ENCODE peak calls at places on chromosomes 11 and 22, in seven cellular contexts. A, C, Y, Z, S, M and X are unnamed samples. For H3K4me1, the result is how much of the 10 kb centered on the place peaks cover.

GRCh38 chr11:20093775-20094174 is 66.5 kb downstream of the DBX1 start:
- DNase-seq in A (no peak), C (no peak), Y (no peak), Z (no peak), S (peak), M (no peak), X (no peak)

GRCh38 chr11:59862252-59862651 is 4.0 kb downstream of the TCN1 start:
- DNase-seq in A (no peak), C (no peak), Y (no peak), Z (no peak), S (no peak), M (no peak), X (no peak)

GRCh38 chr11:17479284-17480214 is 2.9 kb upstream of the ABCC8 start:
- DNase-seq in A (no peak), C (no peak), Y (no peak), Z (peak), S (peak), M (peak), X (no peak)

GRCh38 chr11:119540370-119541125 is 117.6 kb upstream of the THY1 start:
- DNase-seq in A (no peak), C (no peak), Y (no peak), Z (no peak), S (no peak), M (no peak), X (no peak)

GRCh38 chr11:65954771-65955170 is 6.8 kb upstream of the SART1 start:
- DNase-seq in A (no peak), C (no peak), Y (no peak), Z (no peak), S (no peak), M (no peak), X (no peak)

GRCh38 chr11:114161486-114162250 is 102.2 kb downstream of the ZBTB16 start:
- DNase-seq in A (no peak), C (no peak), Y (no peak), Z (no peak), S (no peak), M (no peak), X (no peak)

GRCh38 chr11:86594746-86595145 is 77.7 kb downstream of the ME3 start:
- DNase-seq in A (no peak), C (no peak), Y (no peak), Z (no peak), S (peak), M (no peak), X (no peak)

GRCh38 chr22:45632791-45633515 is 38.7 kb upstream of the ATXN10 start:
- DNase-seq in A (no peak), C (no peak), Y (no peak), Z (peak), S (peak), M (no peak), X (no peak)

GRCh38 chr11:110069158-110069737 is 23.9 kb upstream of the ZC3H12C start:
- DNase-seq in A (no peak), C (no peak), Y (no peak), Z (peak), S (peak), M (peak), X (no peak)

GRCh38 chr11:19827399-19828135 is 114.9 kb downstream of the NAV2 start:
- DNase-seq in A (no peak), C (peak), Y (no peak), Z (no peak), S (no peak), M (no peak), X (no peak)

GRCh38 chr11:108666373-108666772 is 1.5 kb downstream of the DDX10 start:
- DNase-seq in A (no peak), C (no peak), Y (no peak), Z (no peak), S (no peak), M (no peak), X (no peak)

GRCh38 chr11:81005595-81005994 is 1564.8 kb upstream of the TENM4 start:
- DNase-seq in A (no peak), C (peak), Y (no peak), Z (no peak), S (peak), M (no peak), X (no peak)

GRCh38 chr22:41650821-41651220 is 29.7 kb downstream of the XRCC6 start:
- DNase-seq in A (no peak), C (no peak), Y (no peak), Z (no peak), S (no peak), M (no peak), X (no peak)

GRCh38 chr11:109972181-109972715 is 120.9 kb upstream of the ZC3H12C start:
- DNase-seq in A (no peak), C (no peak), Y (no peak), Z (peak), S (no peak), M (peak), X (no peak)

GRCh38 chr11:118938491-118939411 is 13.0 kb upstream of the BCL9L start:
- DNase-seq in A (no peak), C (no peak), Y (no peak), Z (no peak), S (peak), M (no peak), X (peak)

GRCh38 chr11:121448431-121448941 is 3.6 kb upstream of the SORL1 start:
- DNase-seq in A (no peak), C (no peak), Y (no peak), Z (no peak), S (no peak), M (no peak), X (no peak)

GRCh38 chr22:48746789-48747425 is 1080.8 kb downstream of the BRD1 start:
- DNase-seq in A (no peak), C (no peak), Y (no peak), Z (no peak), S (no peak), M (no peak), X (peak)

GRCh38 chr11:69967484-69967883 is 110.6 kb upstream of the ANO1 start:
- DNase-seq in A (no peak), C (no peak), Y (no peak), Z (no peak), S (no peak), M (no peak), X (no peak)

GRCh38 chr11:118010738-118011461 is 24.7 kb downstream of the IL10RA start:
- DNase-seq in A (no peak), C (peak), Y (no peak), Z (no peak), S (no peak), M (peak), X (peak)

GRCh38 chr11:12840871-12841516 is 166.8 kb downstream of the TEAD1 start:
- DNase-seq in A (no peak), C (no peak), Y (no peak), Z (no peak), S (no peak), M (no peak), X (no peak)

GRCh38 chr11:124896071-124896750 is 1.5 kb downstream of the ROBO4 start:
- DNase-seq in A (no peak), C (no peak), Y (no peak), Z (no peak), S (peak), M (no peak), X (no peak)

GRCh38 chr11:65380460-65381126 is 1.9 kb downstream of the SLC25A45 start:
- DNase-seq in A (no peak), C (no peak), Y (no peak), Z (no peak), S (no peak), M (no peak), X (peak)

GRCh38 chr11:59616396-59616982 is 915 bp upstream of the OSBP start:
- DNase-seq in A (no peak), C (no peak), Y (no peak), Z (no peak), S (no peak), M (no peak), X (peak)

GRCh38 chr11:61445535-61445934 is 15.6 kb downstream of the SDHAF2 start:
- DNase-seq in A (no peak), C (no peak), Y (no peak), Z (no peak), S (no peak), M (no peak), X (no peak)

GRCh38 chr11:65095974-65096806 is at the start of gene VPS51:
- DNase-seq in A (peak), C (peak), Y (peak), Z (peak), S (peak), M (peak), X (peak)

GRCh38 chr11:111775024-111775710 is 9.0 kb upstream of the PPP2R1B start:
- DNase-seq in A (no peak), C (no peak), Y (no peak), Z (no peak), S (peak), M (peak), X (no peak)

GRCh38 chr11:131462622-131463021 is 92.2 kb downstream of the NTM start:
- DNase-seq in A (no peak), C (no peak), Y (no peak), Z (no peak), S (no peak), M (no peak), X (no peak)

GRCh38 chr22:35432226-35432905 is 32.4 kb downstream of the MCM5 start:
- DNase-seq in A (no peak), C (no peak), Y (no peak), Z (no peak), S (no peak), M (no peak), X (no peak)

GRCh38 chr11:93396356-93396755 is 65.8 kb downstream of the DEUP1 start:
- DNase-seq in A (no peak), C (no peak), Y (no peak), Z (no peak), S (peak), M (no peak), X (no peak)

GRCh38 chr22:24146791-24147353 is 34.4 kb upstream of the SUSD2 start:
- DNase-seq in A (peak), C (peak), Y (no peak), Z (peak), S (peak), M (peak), X (no peak)

GRCh38 chr11:104051806-104052205 is 15.4 kb downstream of the DDI1 start:
- DNase-seq in A (no peak), C (no peak), Y (no peak), Z (no peak), S (no peak), M (no peak), X (no peak)

GRCh38 chr22:43114958-43115357 is 4.4 kb downstream of the BIK start:
- DNase-seq in A (no peak), C (no peak), Y (no peak), Z (no peak), S (no peak), M (no peak), X (no peak)

GRCh38 chr11:44564198-44564597 is 1.3 kb upstream of the CD82 start:
- DNase-seq in A (peak), C (no peak), Y (no peak), Z (no peak), S (peak), M (peak), X (no peak)

DNA sequence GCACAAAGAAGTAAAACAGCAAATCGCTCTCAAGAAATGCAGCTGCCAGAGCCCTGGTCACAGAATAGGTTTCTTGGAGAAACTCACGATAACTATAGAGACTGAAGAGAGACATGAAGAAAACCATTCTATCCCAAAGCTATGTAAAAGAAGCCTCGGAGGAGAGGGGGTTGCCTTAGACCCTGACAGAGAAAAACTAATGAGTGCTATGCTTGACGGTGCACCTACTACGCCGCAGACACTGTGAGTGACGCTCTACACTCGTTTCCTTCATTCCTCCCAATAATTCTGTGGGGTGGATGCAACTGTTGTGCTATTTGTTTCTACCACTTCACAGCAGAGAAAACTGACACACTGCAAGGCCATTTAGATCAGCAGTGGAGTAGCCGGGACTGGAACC is 121.8 kb downstream of the ETS1 start:
- DNase-seq in A (no peak), C (no peak), Y (no peak), Z (no peak), S (no peak), M (no peak), X (no peak)
- H3K4me1 ChIP-seq in A (under half), C (under half), Y (half or more), Z (under half), S (half or more), M (half or more), X (under half)

DNA sequence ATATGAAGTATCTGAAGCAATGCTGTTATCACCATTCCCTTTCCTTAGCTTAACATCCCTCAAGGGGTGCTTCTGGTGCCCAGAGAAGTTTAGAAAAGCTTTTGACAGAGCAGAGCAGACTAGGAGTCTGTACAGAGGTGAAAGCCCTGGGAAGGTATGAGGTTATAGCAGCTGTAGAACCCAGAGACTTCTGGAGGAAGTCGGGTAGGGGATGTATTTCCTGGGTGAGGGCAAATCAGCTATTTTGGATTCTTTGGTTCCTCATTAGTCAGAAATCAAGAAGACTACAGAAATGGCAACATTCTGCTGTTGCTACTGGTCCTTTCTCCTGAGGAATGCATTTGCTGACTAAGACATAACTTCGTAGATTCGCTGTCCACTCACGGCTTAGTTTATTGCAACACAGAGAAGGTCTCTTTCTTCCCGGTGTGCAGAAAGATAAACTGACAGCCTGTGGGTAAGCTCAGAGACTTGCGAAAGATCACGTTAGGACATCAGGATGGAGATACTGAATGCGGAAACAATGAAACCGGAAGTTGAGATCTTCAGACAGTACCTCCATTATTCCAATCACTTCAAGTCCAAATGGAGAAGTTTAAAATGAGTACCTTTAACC is 25.3 kb upstream of the SESN3 start:
- DNase-seq in A (no peak), C (peak), Y (no peak), Z (no peak), S (peak), M (no peak), X (no peak)
- H3K4me1 ChIP-seq in A (under half), C (under half), Y (under half), Z (under half), S (under half), M (under half), X (under half)

DNA sequence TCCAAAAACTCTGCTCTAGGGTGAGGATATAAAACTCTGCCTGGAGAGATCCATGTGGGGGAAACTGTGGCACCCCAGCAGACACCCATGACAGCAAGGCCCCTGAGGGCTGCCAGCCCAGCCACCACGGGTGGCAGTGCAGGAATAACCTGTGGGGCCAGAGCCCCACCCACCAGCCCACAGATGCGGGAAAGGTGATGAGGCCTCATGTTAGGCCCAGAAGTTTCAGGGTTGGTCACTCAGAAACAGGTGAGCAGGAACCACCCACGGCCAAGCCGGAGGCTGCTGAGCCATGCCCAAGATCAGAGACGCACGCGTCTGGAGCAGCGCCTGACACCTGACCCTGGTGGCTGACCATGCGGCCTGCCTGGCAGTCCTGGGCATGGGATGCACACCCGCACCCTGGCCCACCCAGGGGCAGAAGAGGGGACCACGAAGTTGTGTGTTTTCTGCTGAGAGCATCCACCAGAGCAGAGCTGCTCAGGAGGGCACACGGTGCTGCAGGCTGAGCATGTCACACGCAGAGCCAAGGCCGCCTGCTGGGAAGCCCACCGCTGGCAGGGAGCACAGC is 41.3 kb downstream of the DUSP8 start:
- DNase-seq in A (no peak), C (no peak), Y (no peak), Z (no peak), S (peak), M (no peak), X (no peak)
- H3K4me1 ChIP-seq in A (under half), C (under half), Y (half or more), Z (under half), S (under half), M (half or more), X (under half)

GRCh38 chr22:46750530-46750800 is 12.0 kb upstream of the TBC1D22A start:
- DNase-seq in A (no peak), C (no peak), Y (no peak), Z (no peak), S (no peak), M (no peak), X (no peak)
- H3K4me1 ChIP-seq in A (under half), C (under half), Y (under half), Z (under half), S (under half), M (half or more), X (under half)

DNA sequence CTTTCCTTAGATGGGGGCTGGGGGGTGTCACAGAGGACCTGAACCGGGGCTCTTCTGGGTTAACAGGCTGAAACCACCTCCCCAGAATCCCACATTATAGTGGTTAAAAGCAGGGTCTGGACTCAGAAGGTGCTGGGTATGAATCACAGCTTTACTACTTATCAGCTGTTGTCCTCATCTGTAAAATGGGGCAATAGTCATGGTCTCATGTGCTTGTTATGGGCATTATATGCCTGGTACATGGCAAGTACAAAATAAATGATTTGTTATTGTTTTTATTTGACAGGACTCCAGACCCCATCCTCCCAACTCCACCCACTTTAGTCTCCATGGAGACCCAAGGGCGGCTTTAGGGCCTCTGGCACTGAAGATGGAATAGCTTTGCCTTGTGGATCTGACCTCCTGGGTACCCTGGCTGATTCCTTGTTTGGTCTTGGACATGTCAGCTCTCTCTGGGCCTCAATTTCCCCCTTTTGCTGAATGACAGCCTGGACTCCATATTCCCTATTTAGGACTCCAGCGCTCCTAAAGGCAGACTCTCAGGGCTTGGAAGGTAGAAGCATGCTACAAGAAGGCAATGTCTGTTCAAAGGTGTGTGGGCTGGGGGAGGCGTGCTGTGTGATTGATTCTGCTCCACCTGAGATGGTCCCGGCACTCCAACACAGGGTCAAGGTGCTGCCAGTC is 812 bp upstream of the SMTN start:
- DNase-seq in A (no peak), C (no peak), Y (no peak), Z (no peak), S (no peak), M (peak), X (no peak)
- H3K4me1 ChIP-seq in A (under half), C (under half), Y (under half), Z (under half), S (under half), M (under half), X (half or more)

DNA sequence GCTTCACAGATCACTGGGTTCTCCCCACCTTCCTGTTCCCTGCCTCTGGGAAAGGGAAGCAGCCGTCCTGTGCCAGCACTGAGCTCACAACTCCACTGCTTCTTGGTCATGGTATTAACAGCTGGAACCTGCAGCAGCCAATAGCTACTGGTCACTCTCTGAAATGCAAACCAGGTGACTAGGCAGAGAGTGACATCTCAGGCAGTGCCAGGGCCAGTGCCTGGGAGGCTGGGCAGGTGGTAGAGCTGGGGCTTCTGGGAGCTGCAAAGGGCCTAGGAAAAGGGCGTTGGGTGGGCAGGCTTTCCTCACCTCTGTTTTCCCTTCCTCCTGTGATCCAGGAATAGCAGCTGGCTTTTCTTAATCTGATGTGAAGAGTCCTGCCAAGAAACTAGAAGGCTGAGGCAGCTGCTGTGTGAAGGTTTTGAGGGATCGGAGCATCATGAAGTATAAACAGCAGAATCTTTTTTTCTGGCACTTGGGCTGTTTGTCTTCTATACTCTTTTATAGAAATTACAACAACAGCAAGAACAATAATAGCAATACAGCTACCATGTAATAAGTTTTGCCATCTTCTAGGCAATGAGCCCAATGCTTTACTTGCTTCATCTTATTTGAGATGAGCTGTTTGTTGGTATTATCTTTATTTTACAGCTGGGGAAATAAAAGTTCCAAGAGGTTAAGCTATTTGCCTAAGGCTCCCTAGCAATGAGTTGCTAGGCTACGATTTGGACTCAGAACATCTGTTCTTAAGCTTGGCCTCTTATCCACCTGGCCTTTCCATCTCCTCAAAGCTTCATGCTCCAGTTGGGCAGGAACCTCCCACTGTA is 22.0 kb upstream of the CD44 start:
- DNase-seq in A (peak), C (no peak), Y (no peak), Z (no peak), S (no peak), M (peak), X (no peak)
- H3K4me1 ChIP-seq in A (under half), C (under half), Y (under half), Z (under half), S (under half), M (under half), X (under half)